ENCODE peak calls at places on chromosomes 12 and 14, in five cellular contexts. One of them, this sample, is unnamed.

GRCh38 chr14:38185661-38186060 is 22.0 kb upstream of the SSTR1 start:
- DNase-seq in T-helper 2 cell: no peak
- DNase-seq in activated CD4-positive, alpha-beta T cell treated with anti-CD3 and anti-CD28 coated beads, Interleukin-2, amount 10 ng/mL, durations not matched to agents 7 days and 5 days: no peak
- DNase-seq in glutamatergic neuron: no peak
- DNase-seq in cerebellar cortex: no peak
- DNase-seq in this sample: no peak

GRCh38 chr12:120820885-120821510 is 83.2 kb downstream of the SPPL3 start:
- DNase-seq in T-helper 2 cell: no peak
- DNase-seq in activated CD4-positive, alpha-beta T cell treated with anti-CD3 and anti-CD28 coated beads, Interleukin-2, amount 10 ng/mL, durations not matched to agents 7 days and 5 days: peak
- DNase-seq in glutamatergic neuron: no peak
- DNase-seq in cerebellar cortex: no peak
- DNase-seq in this sample: no peak

GRCh38 chr14:63663428-63664142 is 21.9 kb upstream of the WDR89 start:
- DNase-seq in T-helper 2 cell: no peak
- DNase-seq in activated CD4-positive, alpha-beta T cell treated with anti-CD3 and anti-CD28 coated beads, Interleukin-2, amount 10 ng/mL, durations not matched to agents 7 days and 5 days: no peak
- DNase-seq in glutamatergic neuron: no peak
- DNase-seq in cerebellar cortex: no peak
- DNase-seq in this sample: no peak

GRCh38 chr12:15227004-15227679 is 5.9 kb upstream of the RERG start:
- DNase-seq in T-helper 2 cell: no peak
- DNase-seq in activated CD4-positive, alpha-beta T cell treated with anti-CD3 and anti-CD28 coated beads, Interleukin-2, amount 10 ng/mL, durations not matched to agents 7 days and 5 days: peak
- DNase-seq in glutamatergic neuron: peak
- DNase-seq in cerebellar cortex: peak
- DNase-seq in this sample: no peak

GRCh38 chr12:26523708-26524150 is 309.3 kb downstream of the ITPR2 start:
- DNase-seq in T-helper 2 cell: no peak
- DNase-seq in activated CD4-positive, alpha-beta T cell treated with anti-CD3 and anti-CD28 coated beads, Interleukin-2, amount 10 ng/mL, durations not matched to agents 7 days and 5 days: no peak
- DNase-seq in glutamatergic neuron: peak
- DNase-seq in cerebellar cortex: peak
- DNase-seq in this sample: no peak

GRCh38 chr12:49200882-49201594 is 12.2 kb upstream of the TUBA1A start:
- DNase-seq in T-helper 2 cell: peak
- DNase-seq in activated CD4-positive, alpha-beta T cell treated with anti-CD3 and anti-CD28 coated beads, Interleukin-2, amount 10 ng/mL, durations not matched to agents 7 days and 5 days: no peak
- DNase-seq in glutamatergic neuron: no peak
- DNase-seq in cerebellar cortex: peak
- DNase-seq in this sample: no peak

GRCh38 chr14:56874375-56874774 is 64.1 kb upstream of the OTX2 start:
- DNase-seq in T-helper 2 cell: no peak
- DNase-seq in activated CD4-positive, alpha-beta T cell treated with anti-CD3 and anti-CD28 coated beads, Interleukin-2, amount 10 ng/mL, durations not matched to agents 7 days and 5 days: no peak
- DNase-seq in glutamatergic neuron: peak
- DNase-seq in cerebellar cortex: peak
- DNase-seq in this sample: no peak

GRCh38 chr12:30706476-30706875 is 10.8 kb upstream of the IPO8 start:
- DNase-seq in T-helper 2 cell: no peak
- DNase-seq in activated CD4-positive, alpha-beta T cell treated with anti-CD3 and anti-CD28 coated beads, Interleukin-2, amount 10 ng/mL, durations not matched to agents 7 days and 5 days: no peak
- DNase-seq in glutamatergic neuron: no peak
- DNase-seq in cerebellar cortex: no peak
- DNase-seq in this sample: no peak

GRCh38 chr12:41802803-41803202 is 341.9 kb downstream of the GXYLT1 start:
- DNase-seq in T-helper 2 cell: no peak
- DNase-seq in activated CD4-positive, alpha-beta T cell treated with anti-CD3 and anti-CD28 coated beads, Interleukin-2, amount 10 ng/mL, durations not matched to agents 7 days and 5 days: no peak
- DNase-seq in glutamatergic neuron: no peak
- DNase-seq in cerebellar cortex: no peak
- DNase-seq in this sample: no peak

GRCh38 chr12:69671597-69671996 is 27.5 kb downstream of the BEST3 start:
- DNase-seq in T-helper 2 cell: no peak
- DNase-seq in activated CD4-positive, alpha-beta T cell treated with anti-CD3 and anti-CD28 coated beads, Interleukin-2, amount 10 ng/mL, durations not matched to agents 7 days and 5 days: no peak
- DNase-seq in glutamatergic neuron: no peak
- DNase-seq in cerebellar cortex: no peak
- DNase-seq in this sample: no peak

GRCh38 chr12:131370791-131371579 is 339.9 kb upstream of the SFSWAP start:
- DNase-seq in T-helper 2 cell: no peak
- DNase-seq in activated CD4-positive, alpha-beta T cell treated with anti-CD3 and anti-CD28 coated beads, Interleukin-2, amount 10 ng/mL, durations not matched to agents 7 days and 5 days: no peak
- DNase-seq in glutamatergic neuron: no peak
- DNase-seq in cerebellar cortex: no peak
- DNase-seq in this sample: no peak

GRCh38 chr12:97168804-97169203 is 261.7 kb downstream of the NEDD1 start:
- DNase-seq in T-helper 2 cell: no peak
- DNase-seq in activated CD4-positive, alpha-beta T cell treated with anti-CD3 and anti-CD28 coated beads, Interleukin-2, amount 10 ng/mL, durations not matched to agents 7 days and 5 days: no peak
- DNase-seq in glutamatergic neuron: no peak
- DNase-seq in cerebellar cortex: peak
- DNase-seq in this sample: no peak

GRCh38 chr12:91690521-91690920 is 455.1 kb downstream of the BTG1 start:
- DNase-seq in T-helper 2 cell: no peak
- DNase-seq in activated CD4-positive, alpha-beta T cell treated with anti-CD3 and anti-CD28 coated beads, Interleukin-2, amount 10 ng/mL, durations not matched to agents 7 days and 5 days: no peak
- DNase-seq in glutamatergic neuron: no peak
- DNase-seq in cerebellar cortex: no peak
- DNase-seq in this sample: no peak

GRCh38 chr12:3933819-3934192 is 60.6 kb upstream of the PARP11 start:
- DNase-seq in T-helper 2 cell: no peak
- DNase-seq in activated CD4-positive, alpha-beta T cell treated with anti-CD3 and anti-CD28 coated beads, Interleukin-2, amount 10 ng/mL, durations not matched to agents 7 days and 5 days: no peak
- DNase-seq in glutamatergic neuron: no peak
- DNase-seq in cerebellar cortex: no peak
- DNase-seq in this sample: no peak

GRCh38 chr14:67641902-67642749 is 22.4 kb downstream of the ARG2 start:
- DNase-seq in T-helper 2 cell: no peak
- DNase-seq in activated CD4-positive, alpha-beta T cell treated with anti-CD3 and anti-CD28 coated beads, Interleukin-2, amount 10 ng/mL, durations not matched to agents 7 days and 5 days: no peak
- DNase-seq in glutamatergic neuron: no peak
- DNase-seq in cerebellar cortex: no peak
- DNase-seq in this sample: no peak

This sample was measured in activated effector memory CD4-positive, alpha-beta T cell treated with Interleukin-2 at 50 U/mL for 16 hours.